ENCODE peak calls at places on chromosomes 1 and 21, in nine cellular contexts. I, D, R, A, C, V, O, G and Y are unnamed samples. For H3K4me1, the result is how much of the 10 kb centered on the place peaks cover.

GRCh38 chr1:155125511-155125945 is 2.1 kb upstream of the EFNA1 start:
- DNase-seq in I (peak), D (no peak), R (peak), A (no peak), C (no peak), V (no peak), O (no peak), G (no peak), Y (no peak)

GRCh38 chr1:7648761-7649384 is 122.2 kb upstream of the VAMP3 start:
- DNase-seq in I (no peak), D (no peak), R (peak), A (no peak), C (peak), V (no peak), O (no peak), G (no peak), Y (no peak)

GRCh38 chr1:87149166-87150065 is 179.3 kb upstream of the LMO4 start:
- DNase-seq in I (no peak), D (peak), R (no peak), A (no peak), C (no peak), V (no peak), O (no peak), G (peak), Y (no peak)

GRCh38 chr1:81699234-81699633 is 101.5 kb upstream of the ADGRL2 start:
- DNase-seq in I (no peak), D (no peak), R (no peak), A (no peak), C (no peak), V (no peak), O (no peak), G (peak), Y (no peak)

GRCh38 chr1:208183977-208184901 is 59.9 kb downstream of the PLXNA2 start:
- DNase-seq in I (no peak), D (no peak), R (no peak), A (peak), C (peak), V (no peak), O (peak), G (peak), Y (peak)

GRCh38 chr1:27973771-27974452 is 14.1 kb downstream of the XKR8 start:
- DNase-seq in I (no peak), D (no peak), R (no peak), A (no peak), C (no peak), V (no peak), O (no peak), G (no peak), Y (no peak)

GRCh38 chr1:99457381-99458165 is 188.3 kb upstream of the PALMD start:
- DNase-seq in I (no peak), D (peak), R (no peak), A (no peak), C (no peak), V (no peak), O (no peak), G (peak), Y (no peak)

GRCh38 chr1:63813829-63814277 is 40.0 kb downstream of the ROR1 start:
- DNase-seq in I (no peak), D (no peak), R (no peak), A (no peak), C (peak), V (no peak), O (no peak), G (peak), Y (no peak)

GRCh38 chr1:33007190-33008050 is 29.3 kb downstream of the AK2 start:
- DNase-seq in I (no peak), D (peak), R (peak), A (peak), C (peak), V (no peak), O (peak), G (peak), Y (peak)

GRCh38 chr1:112509005-112509659 is 367 bp downstream of the WNT2B start:
- DNase-seq in I (no peak), D (no peak), R (no peak), A (no peak), C (no peak), V (peak), O (no peak), G (no peak), Y (peak)

GRCh38 chr1:27861436-27861835 is 10.9 kb upstream of the THEMIS2 start:
- DNase-seq in I (no peak), D (no peak), R (no peak), A (no peak), C (no peak), V (no peak), O (no peak), G (no peak), Y (peak)

GRCh38 chr1:154707901-154708514 is 100.0 kb upstream of the ADAR start:
- DNase-seq in I (no peak), D (no peak), R (no peak), A (no peak), C (no peak), V (no peak), O (no peak), G (no peak), Y (no peak)

GRCh38 chr1:228101614-228101993 is 1.5 kb downstream of the C1orf35 start:
- DNase-seq in I (no peak), D (no peak), R (no peak), A (no peak), C (no peak), V (peak), O (no peak), G (no peak), Y (peak)

GRCh38 chr1:8077120-8077573 is 51.0 kb upstream of the ERRFI1 start:
- DNase-seq in I (no peak), D (no peak), R (peak), A (peak), C (peak), V (no peak), O (peak), G (peak), Y (peak)

GRCh38 chr1:160801836-160802580 is 6.0 kb downstream of the LY9 start:
- DNase-seq in I (no peak), D (peak), R (no peak), A (no peak), C (no peak), V (no peak), O (no peak), G (no peak), Y (no peak)

GRCh38 chr1:204153667-204154066 is 1.8 kb upstream of the ETNK2 start:
- DNase-seq in I (peak), D (no peak), R (no peak), A (no peak), C (no peak), V (no peak), O (no peak), G (no peak), Y (no peak)

GRCh38 chr1:94156226-94156625 is 35.3 kb upstream of the ABCA4 start:
- DNase-seq in I (no peak), D (no peak), R (no peak), A (no peak), C (no peak), V (no peak), O (no peak), G (peak), Y (no peak)

GRCh38 chr1:227923353-227924167 is 24.2 kb downstream of the WNT9A start:
- DNase-seq in I (no peak), D (no peak), R (no peak), A (no peak), C (no peak), V (peak), O (no peak), G (no peak), Y (peak)

DNA sequence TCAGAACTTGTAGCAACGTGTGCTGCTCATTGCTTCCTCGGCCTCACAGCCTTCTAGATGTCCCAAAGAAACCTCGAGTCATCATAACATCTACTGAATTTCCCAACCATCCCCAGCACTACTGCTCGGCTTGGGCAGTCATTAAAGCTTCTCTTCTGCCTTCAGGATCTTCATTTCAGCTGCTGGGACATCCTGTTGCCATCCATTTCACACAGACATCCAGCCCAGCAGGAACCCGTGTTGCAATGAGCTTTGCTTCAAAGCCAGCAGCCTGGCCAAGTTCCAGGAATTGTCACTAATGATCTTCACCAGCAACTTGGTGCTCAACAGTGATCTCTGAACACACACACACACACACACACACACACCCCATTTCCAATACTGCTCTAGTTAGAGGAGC is 18.5 kb downstream of the WLS start:
- DNase-seq in I (peak), D (peak), R (peak), A (peak), C (peak), V (no peak), O (no peak), G (peak), Y (no peak)
- H3K4me1 ChIP-seq in I (under half), D (under half), R (under half), A (under half), C (under half), V (under half), O (under half), G (under half), Y (under half)

DNA sequence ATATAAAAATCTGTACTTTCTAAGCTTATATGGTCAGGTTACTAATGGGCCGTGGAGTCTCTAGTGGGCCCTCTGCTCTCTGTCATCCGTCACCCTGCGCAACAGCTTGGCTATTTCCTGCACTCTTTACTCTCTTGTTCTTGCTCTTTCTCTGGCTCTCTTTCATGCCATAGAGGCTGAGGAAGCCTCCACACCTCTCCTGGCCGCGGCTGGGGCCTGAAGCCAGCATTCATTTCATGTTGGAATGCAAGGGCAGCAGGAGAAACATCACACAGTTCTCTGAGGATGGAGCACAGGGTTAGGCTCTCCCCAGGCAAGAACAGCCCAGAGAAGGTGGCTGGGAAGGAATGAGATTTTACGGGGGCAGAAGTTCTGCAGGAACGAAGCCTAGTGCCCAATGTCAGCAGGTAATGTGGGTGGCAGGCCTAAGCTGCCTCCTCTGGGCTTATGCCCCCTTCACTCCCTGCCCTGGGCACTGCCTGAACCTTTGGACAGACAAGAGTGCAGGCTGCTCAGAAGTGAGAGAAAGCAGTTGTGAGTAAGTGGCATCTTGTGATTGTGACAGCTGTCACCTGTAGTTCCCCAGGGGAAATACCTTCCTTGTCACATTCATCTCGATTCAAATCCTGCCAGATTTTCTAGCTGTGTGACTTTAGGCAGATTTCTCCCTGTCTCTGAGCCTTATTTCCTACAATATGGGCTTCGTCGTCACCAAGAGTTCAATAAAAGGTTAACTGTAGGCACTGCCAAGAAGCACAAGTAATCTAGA is 3.6 kb upstream of the FHAD1 start:
- DNase-seq in I (no peak), D (no peak), R (no peak), A (no peak), C (no peak), V (no peak), O (no peak), G (peak), Y (no peak)
- H3K4me1 ChIP-seq in I (under half), D (under half), R (under half), A (under half), C (under half), V (under half), O (under half), G (under half), Y (under half)

DNA sequence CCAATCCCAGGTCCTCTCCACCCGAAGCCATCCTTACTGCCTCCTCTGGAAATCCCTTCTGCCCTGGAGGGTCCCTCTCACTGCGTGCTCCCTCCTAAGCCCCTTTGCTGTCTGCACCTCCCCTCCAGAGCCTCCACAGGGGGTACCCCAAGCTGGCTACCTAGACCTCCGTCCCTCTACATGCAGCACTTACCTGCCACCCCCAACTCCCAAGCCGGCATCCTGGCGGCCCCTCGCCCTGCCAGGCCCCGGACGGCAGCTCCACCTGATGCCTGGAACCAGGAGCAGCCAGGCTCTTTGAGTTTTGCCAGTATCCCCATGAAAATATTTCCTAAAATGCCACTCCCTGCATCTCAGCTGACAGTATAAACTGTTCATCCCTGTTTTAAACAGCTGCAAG is 4.1 kb downstream of the PRDM15 start:
- DNase-seq in I (no peak), D (no peak), R (no peak), A (no peak), C (no peak), V (no peak), O (no peak), G (no peak), Y (no peak)
- H3K4me1 ChIP-seq in I (under half), D (under half), R (under half), A (under half), C (under half), V (under half), O (under half), G (under half), Y (under half)

GRCh38 chr1:229553621-229554120 is 4.8 kb downstream of the ABCB10 start:
- DNase-seq in I (no peak), D (no peak), R (no peak), A (no peak), C (no peak), V (no peak), O (no peak), G (no peak), Y (no peak)
- H3K4me1 ChIP-seq in I (under half), D (under half), R (under half), A (under half), C (under half), V (under half), O (under half), G (under half), Y (under half)

DNA sequence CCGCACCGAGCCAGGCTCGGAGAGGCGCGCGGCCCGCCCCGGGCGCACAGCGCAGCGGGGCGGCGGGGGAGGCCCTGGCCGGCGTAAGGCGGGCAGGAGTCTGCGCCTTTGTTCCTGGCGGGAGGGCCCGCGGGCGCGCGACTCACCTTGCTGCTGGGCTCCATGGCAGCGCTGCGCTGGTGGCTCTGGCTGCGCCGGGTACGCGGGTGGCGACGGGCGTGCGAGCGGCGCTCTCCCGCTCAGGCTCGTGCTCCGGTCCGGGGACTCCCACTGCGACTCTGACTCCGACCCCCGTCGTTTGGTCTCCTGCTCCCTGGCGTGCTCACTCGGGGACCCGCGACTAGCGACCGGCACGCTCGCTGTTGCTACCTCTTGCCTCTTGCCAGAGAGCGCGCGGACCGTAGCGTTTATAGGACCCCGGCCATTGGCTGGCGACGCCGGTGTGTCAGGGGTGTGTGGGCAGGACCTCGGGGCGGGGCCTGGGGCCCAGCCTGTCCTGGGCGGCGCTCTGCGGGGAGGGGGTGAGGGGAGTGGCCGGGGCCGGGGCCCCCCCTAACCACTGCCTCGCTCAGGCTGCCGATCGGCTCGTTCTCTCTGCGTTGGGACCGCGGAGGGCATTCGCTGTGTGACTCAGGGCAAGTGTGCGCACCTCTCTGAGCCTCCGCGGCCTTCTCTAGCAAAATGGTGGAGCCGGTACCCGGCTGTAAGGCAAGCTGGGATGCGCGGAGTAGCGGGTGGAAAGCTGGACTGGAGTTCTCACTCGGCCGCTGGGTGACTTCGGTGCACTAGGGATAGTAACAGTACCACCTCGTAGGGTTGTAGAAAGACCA is at the start of gene SLC2A1:
- DNase-seq in I (peak), D (peak), R (peak), A (peak), C (peak), V (peak), O (peak), G (peak), Y (peak)
- H3K4me1 ChIP-seq in I (under half), D (under half), R (under half), A (under half), C (under half), V (half or more), O (half or more), G (under half), Y (under half)

DNA sequence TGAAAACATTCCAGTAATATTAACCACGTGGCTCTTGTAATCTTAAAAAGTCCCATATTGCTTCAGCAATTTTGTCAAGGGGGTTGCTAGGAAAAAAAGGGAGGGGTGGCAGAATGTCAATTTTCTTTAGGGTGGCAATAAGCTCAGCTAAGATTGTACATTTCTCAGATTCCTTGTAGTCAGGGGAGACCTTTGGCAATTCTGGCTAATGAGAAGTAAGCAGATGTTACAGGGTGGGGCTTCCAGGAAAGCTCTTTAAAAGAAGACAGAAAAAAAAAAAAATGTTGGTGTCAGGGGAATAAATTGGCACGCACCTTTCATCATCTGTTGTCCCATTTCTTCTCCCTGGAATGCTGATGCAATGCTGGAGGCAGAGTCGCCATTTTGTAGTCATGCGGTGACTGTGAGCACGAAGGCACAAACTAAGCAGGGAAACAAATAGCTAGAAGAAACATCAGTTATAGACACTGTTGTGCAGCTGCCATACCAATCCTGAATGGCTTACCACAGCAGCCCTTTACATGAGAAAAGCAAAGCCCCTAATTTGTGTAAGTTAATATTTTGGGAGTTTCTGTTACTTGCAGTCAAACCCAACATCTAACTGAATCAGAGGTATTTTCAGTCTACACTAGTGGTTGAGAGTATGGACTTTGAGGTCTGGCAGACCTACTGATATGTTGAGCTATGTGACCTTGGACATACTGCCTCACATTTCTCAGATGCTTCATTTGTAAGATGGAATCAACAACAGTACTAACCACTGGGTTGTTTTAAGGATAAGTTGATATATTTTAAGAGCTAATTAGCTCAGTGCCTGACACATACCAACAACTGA is 56.0 kb upstream of the MRPS6 start:
- DNase-seq in I (no peak), D (no peak), R (no peak), A (no peak), C (no peak), V (no peak), O (no peak), G (peak), Y (no peak)
- H3K4me1 ChIP-seq in I (under half), D (under half), R (under half), A (under half), C (under half), V (under half), O (under half), G (under half), Y (under half)

GRCh38 chr1:116852367-116852766 is 57.3 kb upstream of the PTGFRN start:
- DNase-seq in I (no peak), D (no peak), R (no peak), A (no peak), C (no peak), V (no peak), O (no peak), G (no peak), Y (no peak)
- H3K4me1 ChIP-seq in I (under half), D (under half), R (under half), A (under half), C (under half), V (under half), O (under half), G (half or more), Y (under half)

GRCh38 chr1:107138166-107138565 is 2.7 kb upstream of the NTNG1 start:
- DNase-seq in I (no peak), D (no peak), R (no peak), A (no peak), C (no peak), V (no peak), O (no peak), G (peak), Y (no peak)

GRCh38 chr1:107132780-107133179 is 8.1 kb upstream of the NTNG1 start:
- DNase-seq in I (no peak), D (no peak), R (no peak), A (no peak), C (no peak), V (no peak), O (no peak), G (no peak), Y (no peak)

GRCh38 chr1:107135466-107135865 is 5.4 kb upstream of the NTNG1 start:
- DNase-seq in I (no peak), D (no peak), R (no peak), A (no peak), C (no peak), V (no peak), O (no peak), G (peak), Y (peak)

GRCh38 chr1:107132195-107132594 is 8.6 kb upstream of the NTNG1 start:
- DNase-seq in I (no peak), D (no peak), R (no peak), A (no peak), C (no peak), V (no peak), O (no peak), G (no peak), Y (no peak)
- H3K4me1 ChIP-seq in I (under half), D (under half), R (under half), A (under half), C (under half), V (under half), O (under half), G (under half), Y (under half)

DNA sequence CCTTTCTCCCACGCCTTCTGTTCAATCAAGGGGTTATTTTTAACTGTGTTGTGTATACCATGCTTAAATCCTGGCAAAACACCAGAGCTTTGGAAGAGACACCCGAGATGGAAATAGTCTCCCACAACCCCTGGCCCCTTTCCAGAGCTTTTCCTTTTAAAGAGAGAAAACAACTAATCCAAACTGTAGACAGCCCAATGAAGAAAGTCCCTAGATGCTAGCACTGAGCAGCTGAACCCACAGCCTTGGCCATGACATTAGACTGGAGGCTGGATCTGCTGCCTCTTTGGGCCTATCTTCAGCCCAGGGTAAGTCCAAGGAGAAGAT is 64.9 kb upstream of the ARTN start:
- DNase-seq in I (no peak), D (no peak), R (no peak), A (no peak), C (peak), V (no peak), O (no peak), G (peak), Y (peak)
- H3K4me1 ChIP-seq in I (under half), D (under half), R (under half), A (under half), C (under half), V (under half), O (under half), G (under half), Y (under half)